ENCODE peak calls at places on chromosome 1, in six cellular contexts. One of them, this sample, is unnamed.

GRCh38 chr1:223494926-223495645 is 101.9 kb downstream of the CCDC185 start:
- DNase-seq in fibroblast of pulmonary artery: no peak
- DNase-seq in dorsolateral prefrontal cortex: no peak
- DNase-seq in neural progenitor cell: no peak
- DNase-seq in tibial artery: no peak
- DNase-seq in AG04450: no peak
- DNase-seq in this sample: no peak

GRCh38 chr1:203493901-203494300 is at the start of gene OPTC:
- DNase-seq in dorsolateral prefrontal cortex: no peak
- DNase-seq in neural progenitor cell: peak
- DNase-seq in AG04450: no peak
- DNase-seq in fibroblast of pulmonary artery: no peak
- DNase-seq in tibial artery: no peak
- DNase-seq in this sample: no peak

GRCh38 chr1:112358798-112359408 is 37.1 kb upstream of the CTTNBP2NL start:
- DNase-seq in tibial artery: peak
- DNase-seq in dorsolateral prefrontal cortex: peak
- DNase-seq in fibroblast of pulmonary artery: peak
- DNase-seq in neural progenitor cell: peak
- DNase-seq in AG04450: peak
- DNase-seq in this sample: peak

GRCh38 chr1:58650141-58650540 is 49.7 kb downstream of the MYSM1 start:
- DNase-seq in AG04450: no peak
- DNase-seq in tibial artery: no peak
- DNase-seq in neural progenitor cell: no peak
- DNase-seq in fibroblast of pulmonary artery: no peak
- DNase-seq in dorsolateral prefrontal cortex: no peak
- DNase-seq in this sample: peak

GRCh38 chr1:24964811-24965570 is 34.9 kb upstream of the RUNX3 start:
- DNase-seq in tibial artery: no peak
- DNase-seq in dorsolateral prefrontal cortex: no peak
- DNase-seq in neural progenitor cell: no peak
- DNase-seq in AG04450: no peak
- DNase-seq in fibroblast of pulmonary artery: no peak
- DNase-seq in this sample: no peak

GRCh38 chr1:24683713-24684162 is 40.6 kb downstream of the SRRM1 start:
- DNase-seq in dorsolateral prefrontal cortex: no peak
- DNase-seq in fibroblast of pulmonary artery: peak
- DNase-seq in tibial artery: no peak
- DNase-seq in neural progenitor cell: no peak
- DNase-seq in AG04450: peak
- DNase-seq in this sample: peak

GRCh38 chr1:114088392-114089299 is 65.0 kb downstream of the SYT6 start:
- DNase-seq in AG04450: no peak
- DNase-seq in fibroblast of pulmonary artery: no peak
- DNase-seq in tibial artery: no peak
- DNase-seq in dorsolateral prefrontal cortex: no peak
- DNase-seq in neural progenitor cell: no peak
- DNase-seq in this sample: no peak

GRCh38 chr1:245154429-245155185 is at the start of gene KIF26B:
- DNase-seq in AG04450: no peak
- DNase-seq in dorsolateral prefrontal cortex: peak
- DNase-seq in tibial artery: no peak
- DNase-seq in fibroblast of pulmonary artery: peak
- DNase-seq in neural progenitor cell: peak
- DNase-seq in this sample: peak

GRCh38 chr1:34002810-34003209 is 138.9 kb downstream of the HMGB4 start:
- DNase-seq in tibial artery: no peak
- DNase-seq in dorsolateral prefrontal cortex: no peak
- DNase-seq in fibroblast of pulmonary artery: no peak
- DNase-seq in AG04450: no peak
- DNase-seq in neural progenitor cell: no peak
- DNase-seq in this sample: no peak

GRCh38 chr1:223233410-223234163 is 90.5 kb upstream of the TLR5 start:
- DNase-seq in dorsolateral prefrontal cortex: peak
- DNase-seq in AG04450: peak
- DNase-seq in fibroblast of pulmonary artery: peak
- DNase-seq in neural progenitor cell: no peak
- DNase-seq in tibial artery: no peak
- DNase-seq in this sample: peak

GRCh38 chr1:2468041-2468472 is 8.0 kb upstream of the PLCH2 start:
- DNase-seq in AG04450: peak
- DNase-seq in dorsolateral prefrontal cortex: no peak
- DNase-seq in tibial artery: no peak
- DNase-seq in fibroblast of pulmonary artery: peak
- DNase-seq in neural progenitor cell: peak
- DNase-seq in this sample: no peak

GRCh38 chr1:10192263-10192662 is 18.1 kb upstream of the KIF1B start:
- DNase-seq in fibroblast of pulmonary artery: no peak
- DNase-seq in tibial artery: no peak
- DNase-seq in AG04450: no peak
- DNase-seq in dorsolateral prefrontal cortex: no peak
- DNase-seq in neural progenitor cell: no peak
- DNase-seq in this sample: no peak

GRCh38 chr1:235502601-235503332 is 1.5 kb downstream of the B3GALNT2 start:
- DNase-seq in tibial artery: no peak
- DNase-seq in neural progenitor cell: no peak
- DNase-seq in AG04450: peak
- DNase-seq in fibroblast of pulmonary artery: peak
- DNase-seq in dorsolateral prefrontal cortex: no peak
- DNase-seq in this sample: peak

GRCh38 chr1:6245869-6246496 is 2.0 kb downstream of the HES3 start:
- DNase-seq in tibial artery: no peak
- DNase-seq in neural progenitor cell: peak
- DNase-seq in AG04450: no peak
- DNase-seq in fibroblast of pulmonary artery: no peak
- DNase-seq in dorsolateral prefrontal cortex: no peak
- DNase-seq in this sample: peak

GRCh38 chr1:64940026-64940425 is 26.3 kb downstream of the JAK1 start:
- DNase-seq in fibroblast of pulmonary artery: peak
- DNase-seq in tibial artery: no peak
- DNase-seq in dorsolateral prefrontal cortex: no peak
- DNase-seq in neural progenitor cell: no peak
- DNase-seq in AG04450: no peak
- DNase-seq in this sample: peak

DNA sequence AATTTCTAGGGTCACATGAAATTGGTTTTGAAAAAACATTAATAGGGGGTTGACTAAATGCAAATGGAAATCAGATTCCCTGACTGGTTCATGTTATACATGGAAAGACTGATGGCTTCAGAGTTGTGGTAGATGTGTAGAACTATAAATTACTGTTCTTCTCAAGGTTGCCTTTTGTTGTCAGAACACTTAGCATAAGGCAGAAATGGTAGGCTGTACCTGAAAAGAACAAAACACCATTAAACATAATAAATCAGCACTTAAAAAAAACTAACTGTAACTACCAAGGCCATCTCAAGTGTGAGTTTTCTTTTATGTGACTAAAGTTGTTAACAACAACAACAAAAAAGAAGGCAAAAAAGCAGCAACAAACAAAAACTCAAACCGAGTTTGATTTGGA is 111.8 kb downstream of the RPS6KC1 start:
- DNase-seq in fibroblast of pulmonary artery: no peak
- DNase-seq in tibial artery: no peak
- DNase-seq in AG04450: no peak
- DNase-seq in dorsolateral prefrontal cortex: no peak
- DNase-seq in neural progenitor cell: no peak
- DNase-seq in this sample: no peak
- TF ChIP-seq CTCF in fibroblast of pulmonary artery: no peak
- TF ChIP-seq CTCF in tibial artery: no peak
- TF ChIP-seq CTCF in AG04450: no peak
- TF ChIP-seq CTCF in dorsolateral prefrontal cortex: no peak
- TF ChIP-seq CTCF in neural progenitor cell: no peak
- TF ChIP-seq CTCF in this sample: no peak

DNA sequence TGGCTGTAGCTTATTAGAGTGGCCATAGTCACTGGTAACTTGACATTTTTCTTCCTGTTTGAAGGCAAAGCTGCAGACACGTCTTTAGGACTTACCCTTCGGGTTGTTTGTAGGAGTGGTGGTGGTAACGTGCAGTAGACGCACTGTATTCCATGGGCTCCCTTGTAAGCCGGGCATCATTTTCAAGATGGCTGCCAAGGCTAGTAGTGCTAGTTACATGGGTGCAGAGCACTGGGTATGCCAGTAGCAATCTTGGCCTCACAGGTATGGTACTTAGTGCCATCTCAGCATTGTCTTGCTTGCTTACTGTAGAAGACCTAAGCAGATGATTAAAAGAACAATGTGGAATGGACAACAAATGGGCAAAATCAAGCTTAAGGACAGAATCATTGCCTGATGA is 1.9 kb downstream of the YBX1 start:
- DNase-seq in tibial artery: no peak
- DNase-seq in AG04450: no peak
- DNase-seq in dorsolateral prefrontal cortex: no peak
- DNase-seq in fibroblast of pulmonary artery: no peak
- DNase-seq in neural progenitor cell: peak
- DNase-seq in this sample: peak
- H3K4me3 ChIP-seq in tibial artery: peak
- H3K4me3 ChIP-seq in AG04450: peak
- H3K4me3 ChIP-seq in dorsolateral prefrontal cortex: peak
- H3K4me3 ChIP-seq in fibroblast of pulmonary artery: peak
- H3K4me3 ChIP-seq in neural progenitor cell: peak
- H3K4me3 ChIP-seq in this sample: peak

GRCh38 chr1:228830185-228830953 is 95.1 kb downstream of the RHOU start:
- DNase-seq in AG04450: no peak
- DNase-seq in neural progenitor cell: no peak
- DNase-seq in dorsolateral prefrontal cortex: peak
- DNase-seq in tibial artery: no peak
- DNase-seq in fibroblast of pulmonary artery: no peak
- DNase-seq in this sample: no peak
- TF ChIP-seq CTCF in AG04450: no peak
- TF ChIP-seq CTCF in neural progenitor cell: no peak
- TF ChIP-seq CTCF in dorsolateral prefrontal cortex: no peak
- TF ChIP-seq CTCF in tibial artery: no peak
- TF ChIP-seq CTCF in fibroblast of pulmonary artery: no peak
- TF ChIP-seq CTCF in this sample: no peak

GRCh38 chr1:179813626-179814351 is 63.8 kb downstream of the TOR1AIP2 start:
- DNase-seq in neural progenitor cell: no peak
- DNase-seq in AG04450: no peak
- DNase-seq in fibroblast of pulmonary artery: no peak
- DNase-seq in dorsolateral prefrontal cortex: no peak
- DNase-seq in tibial artery: no peak
- DNase-seq in this sample: no peak
- H3K4me3 ChIP-seq in neural progenitor cell: no peak
- H3K4me3 ChIP-seq in AG04450: no peak
- H3K4me3 ChIP-seq in fibroblast of pulmonary artery: no peak
- H3K4me3 ChIP-seq in dorsolateral prefrontal cortex: no peak
- H3K4me3 ChIP-seq in tibial artery: no peak
- H3K4me3 ChIP-seq in this sample: no peak

DNA sequence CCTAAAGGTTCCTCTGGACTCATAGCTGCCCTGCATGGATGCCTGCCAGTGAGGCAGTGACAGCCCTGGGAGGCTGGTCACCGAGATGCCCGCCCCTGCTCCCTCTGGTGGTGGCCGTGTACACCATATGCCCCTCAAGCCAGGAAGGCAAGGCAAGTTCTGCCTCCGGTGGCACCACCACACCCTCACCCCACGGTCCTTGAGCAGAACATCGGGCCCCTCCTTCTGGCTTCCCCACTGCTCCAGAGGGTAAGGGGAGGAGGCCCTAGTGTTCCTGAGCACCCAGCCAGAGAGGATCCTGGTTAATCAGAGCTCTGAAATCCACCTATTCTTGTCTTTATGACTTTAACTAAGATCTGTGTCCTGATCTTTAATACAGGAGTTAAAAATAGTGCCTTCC is 1.6 kb upstream of the S100A14 start:
- DNase-seq in neural progenitor cell: peak
- DNase-seq in dorsolateral prefrontal cortex: peak
- DNase-seq in fibroblast of pulmonary artery: peak
- DNase-seq in AG04450: no peak
- DNase-seq in tibial artery: no peak
- DNase-seq in this sample: peak
- TF ChIP-seq CTCF in neural progenitor cell: peak
- TF ChIP-seq CTCF in dorsolateral prefrontal cortex: no peak
- TF ChIP-seq CTCF in fibroblast of pulmonary artery: peak
- TF ChIP-seq CTCF in AG04450: peak
- TF ChIP-seq CTCF in tibial artery: no peak
- TF ChIP-seq CTCF in this sample: peak

GRCh38 chr1:51515982-51516638 is 3.0 kb downstream of the EPS15 start:
- DNase-seq in neural progenitor cell: no peak
- DNase-seq in fibroblast of pulmonary artery: no peak
- DNase-seq in AG04450: no peak
- DNase-seq in dorsolateral prefrontal cortex: no peak
- DNase-seq in tibial artery: no peak
- DNase-seq in this sample: no peak
- H3K4me3 ChIP-seq in neural progenitor cell: no peak
- H3K4me3 ChIP-seq in fibroblast of pulmonary artery: no peak
- H3K4me3 ChIP-seq in AG04450: no peak
- H3K4me3 ChIP-seq in dorsolateral prefrontal cortex: no peak
- H3K4me3 ChIP-seq in tibial artery: peak
- H3K4me3 ChIP-seq in this sample: no peak

DNA sequence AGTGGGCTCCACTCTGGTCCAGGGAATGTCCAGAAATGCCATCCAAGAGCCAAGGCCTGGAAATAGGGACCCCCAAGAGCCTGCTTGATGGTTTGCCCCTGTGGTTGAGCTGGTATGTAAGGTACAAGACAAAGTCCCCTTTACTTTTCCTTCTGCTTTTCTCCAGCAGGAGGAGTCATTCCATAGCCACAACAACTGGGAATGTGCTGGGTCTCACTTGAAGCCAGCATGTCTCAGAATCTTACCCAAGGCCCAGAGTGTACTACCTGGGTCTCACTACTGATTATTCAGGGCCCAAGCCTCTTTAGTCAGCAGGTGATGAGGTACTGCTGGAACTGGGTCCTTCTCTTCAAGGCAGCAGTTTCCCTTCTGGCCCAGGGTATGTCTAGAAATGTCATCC is 62.1 kb upstream of the CD55 start:
- DNase-seq in neural progenitor cell: peak
- DNase-seq in AG04450: no peak
- DNase-seq in fibroblast of pulmonary artery: peak
- DNase-seq in dorsolateral prefrontal cortex: no peak
- DNase-seq in tibial artery: no peak
- DNase-seq in this sample: peak
- TF ChIP-seq CTCF in neural progenitor cell: peak
- TF ChIP-seq CTCF in AG04450: peak
- TF ChIP-seq CTCF in fibroblast of pulmonary artery: peak
- TF ChIP-seq CTCF in dorsolateral prefrontal cortex: no peak
- TF ChIP-seq CTCF in tibial artery: no peak
- TF ChIP-seq CTCF in this sample: peak